ENCODE peak calls at places on chromosome 20, in four cellular contexts. T is GM12878, W is A549, R is K562. C is an unnamed sample.

GRCh38 chr20:50588034-50588736 is 78.0 kb downstream of the PTPN1 start:
- DNase-seq in T (no peak), W (peak), R (peak), C (peak)

GRCh38 chr20:34283844-34284243 is 19.3 kb downstream of the AHCY start:
- DNase-seq in T (no peak), W (no peak), R (no peak), C (no peak)

GRCh38 chr20:12371955-12372354 is 454.3 kb downstream of the BTBD3 start:
- DNase-seq in T (no peak), W (no peak), R (no peak), C (no peak)

GRCh38 chr20:63315240-63315981 is 22.4 kb downstream of the COL20A1 start:
- DNase-seq in T (no peak), W (no peak), R (no peak), C (no peak)

GRCh38 chr20:41622584-41622983 is 4.4 kb upstream of the CHD6 start:
- DNase-seq in T (no peak), W (no peak), R (no peak), C (no peak)

GRCh38 chr20:58991720-58992119 is 10.7 kb downstream of the NELFCD start:
- DNase-seq in T (no peak), W (no peak), R (no peak), C (peak)

GRCh38 chr20:41348430-41349172 is 8.0 kb downstream of the LPIN3 start:
- DNase-seq in T (no peak), W (no peak), R (no peak), C (no peak)

GRCh38 chr20:39638671-39639070 is 676.5 kb downstream of the DHX35 start:
- DNase-seq in T (no peak), W (no peak), R (no peak), C (no peak)

GRCh38 chr20:37396520-37397075 is 50.7 kb downstream of the SRC start:
- DNase-seq in T (no peak), W (no peak), R (peak), C (no peak)

GRCh38 chr20:50224553-50225255 is 34.1 kb downstream of the CEBPB start:
- DNase-seq in T (no peak), W (no peak), R (peak), C (no peak)

GRCh38 chr20:62792182-62792939 is 3.9 kb upstream of the MRGBP start:
- DNase-seq in T (no peak), W (no peak), R (no peak), C (peak)

GRCh38 chr20:41395669-41396664 is 29.3 kb upstream of the EMILIN3 start:
- DNase-seq in T (no peak), W (no peak), R (no peak), C (peak)

GRCh38 chr20:33947709-33948295 is 45.9 kb upstream of the RALY start:
- DNase-seq in T (peak), W (peak), R (peak), C (peak)

GRCh38 chr20:31712564-31713311 is 9.9 kb downstream of the BCL2L1 start:
- DNase-seq in T (no peak), W (peak), R (no peak), C (peak)

GRCh38 chr20:58700823-58701222 is 8.2 kb downstream of the NPEPL1 start:
- DNase-seq in T (no peak), W (no peak), R (no peak), C (no peak)

GRCh38 chr20:63224272-63225081 is 8.5 kb upstream of the YTHDF1 start:
- DNase-seq in T (no peak), W (peak), R (peak), C (peak)

GRCh38 chr20:63178889-63179751 is 36.8 kb downstream of the YTHDF1 start:
- DNase-seq in T (no peak), W (no peak), R (peak), C (no peak)

GRCh38 chr20:18513208-18513607 is 5.5 kb downstream of the SEC23B start:
- DNase-seq in T (no peak), W (no peak), R (no peak), C (no peak)

GRCh38 chr20:59933849-59934585 is 580 bp upstream of the SYCP2 start:
- DNase-seq in T (no peak), W (peak), R (peak), C (peak)

GRCh38 chr20:9838378-9839295 is at the start of gene PAK5:
- DNase-seq in T (no peak), W (peak), R (no peak), C (peak)

GRCh38 chr20:64073476-64074183 is 5.7 kb downstream of the RGS19 start:
- DNase-seq in T (no peak), W (no peak), R (no peak), C (no peak)

GRCh38 chr20:12728782-12729181 is 280.0 kb upstream of the SPTLC3 start:
- DNase-seq in T (no peak), W (no peak), R (no peak), C (peak)

GRCh38 chr20:50389808-50390684 is 120.1 kb upstream of the PTPN1 start:
- DNase-seq in T (no peak), W (no peak), R (no peak), C (peak)

GRCh38 chr20:58175836-58176235 is 52.6 kb downstream of the ANKRD60 start:
- DNase-seq in T (no peak), W (no peak), R (no peak), C (no peak)

GRCh38 chr20:41006126-41006935 is 22.3 kb upstream of the TOP1 start:
- DNase-seq in T (no peak), W (no peak), R (no peak), C (no peak)

GRCh38 chr20:38564680-38565079 is 16.3 kb upstream of the ADIG start:
- DNase-seq in T (no peak), W (no peak), R (no peak), C (no peak)

GRCh38 chr20:45347936-45348809 is at the start of gene SDC4:
- DNase-seq in T (no peak), W (peak), R (peak), C (no peak)

GRCh38 chr20:38132156-38132909 is 32.7 kb downstream of the TGM2 start:
- DNase-seq in T (no peak), W (no peak), R (no peak), C (no peak)

GRCh38 chr20:59604770-59605665 is 678 bp downstream of the PHACTR3 start:
- DNase-seq in T (no peak), W (no peak), R (no peak), C (no peak)

GRCh38 chr20:34771680-34772081 is 53.8 kb downstream of the NCOA6 start:
- DNase-seq in T (no peak), W (no peak), R (no peak), C (no peak)

GRCh38 chr20:36355469-36356171 is 49.5 kb downstream of the DLGAP4 start:
- DNase-seq in T (no peak), W (no peak), R (peak), C (no peak)

GRCh38 chr20:50317644-50318043 is 127.0 kb downstream of the CEBPB start:
- DNase-seq in T (no peak), W (no peak), R (no peak), C (no peak)

GRCh38 chr20:42914302-42914701 is 275.4 kb downstream of the PTPRT start:
- DNase-seq in T (no peak), W (no peak), R (no peak), C (no peak)

GRCh38 chr20:34538671-34539123 is 19.8 kb upstream of the MAP1LC3A start:
- DNase-seq in T (no peak), W (no peak), R (peak), C (peak)

GRCh38 chr20:38113401-38114325 is 51.4 kb downstream of the TGM2 start:
- DNase-seq in T (no peak), W (no peak), R (peak), C (peak)

GRCh38 chr20:10090588-10091166 is 55.9 kb downstream of the ANKEF1 start:
- DNase-seq in T (no peak), W (peak), R (peak), C (peak)

DNA sequence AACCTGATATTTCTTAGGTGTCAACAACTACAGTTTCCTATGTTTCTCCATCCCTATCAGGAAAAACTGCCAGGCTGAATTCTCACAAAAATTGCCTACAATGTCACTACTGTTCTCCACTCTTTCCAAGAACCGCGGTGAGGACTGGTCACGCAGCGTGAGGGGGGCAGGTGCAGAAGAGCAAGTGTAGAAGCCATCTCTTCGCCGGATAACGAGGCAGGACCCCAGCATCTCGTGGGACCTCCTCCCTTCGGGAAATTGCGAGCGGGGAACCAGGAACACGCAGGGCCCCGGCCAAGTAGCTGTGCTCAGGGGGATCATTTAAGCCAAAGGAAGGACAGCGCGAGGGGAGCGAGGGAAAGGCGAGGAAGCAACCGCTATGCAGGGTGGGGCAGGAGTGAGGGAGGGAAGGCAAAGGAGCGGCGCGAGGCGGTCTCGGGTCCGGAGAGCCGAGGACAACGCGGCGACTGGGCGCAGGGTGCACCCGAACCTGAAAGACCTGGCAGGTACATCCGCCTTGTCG is 593 bp downstream of the APMAP start:
- DNase-seq in T (no peak), W (peak), R (peak), C (no peak)
- TF ChIP-seq POLR2AphosphoS2 in T (no peak), W (no peak), R (no peak), C (no peak)

GRCh38 chr20:7094438-7094997 is 327.0 kb downstream of the BMP2 start:
- DNase-seq in T (no peak), W (peak), R (peak), C (peak)
- TF ChIP-seq SMC3 in T (peak), W (no peak), R (no peak), C (peak)

GRCh38 chr20:23272176-23273029 is 78.2 kb upstream of the NXT1 start:
- DNase-seq in T (no peak), W (no peak), R (no peak), C (no peak)

GRCh38 chr20:23267909-23268308 is 82.7 kb upstream of the NXT1 start:
- DNase-seq in T (no peak), W (no peak), R (no peak), C (no peak)

GRCh38 chr20:23270427-23270911 is 80.1 kb upstream of the NXT1 start:
- DNase-seq in T (no peak), W (no peak), R (no peak), C (peak)

GRCh38 chr20:23268792-23269354 is 81.7 kb upstream of the NXT1 start:
- DNase-seq in T (no peak), W (no peak), R (no peak), C (peak)

GRCh38 chr20:23269954-23270353 is 80.6 kb upstream of the NXT1 start:
- DNase-seq in T (no peak), W (no peak), R (no peak), C (no peak)
- TF ChIP-seq POLR2AphosphoS2 in T (no peak), W (no peak), R (no peak), C (no peak)

GRCh38 chr20:61744691-61745396 is 320.8 kb downstream of the TAF4 start:
- DNase-seq in T (no peak), W (no peak), R (no peak), C (no peak)

GRCh38 chr20:61743606-61744005 is 322.1 kb downstream of the TAF4 start:
- DNase-seq in T (no peak), W (no peak), R (no peak), C (no peak)

GRCh38 chr20:61739086-61739831 is 326.4 kb downstream of the TAF4 start:
- DNase-seq in T (no peak), W (no peak), R (no peak), C (no peak)

GRCh38 chr20:61739832-61740118 is 325.9 kb downstream of the TAF4 start:
- DNase-seq in T (no peak), W (no peak), R (no peak), C (no peak)

GRCh38 chr20:61742097-61742805 is 323.4 kb downstream of the TAF4 start:
- DNase-seq in T (no peak), W (no peak), R (no peak), C (no peak)
- TF ChIP-seq SMC3 in T (no peak), W (no peak), R (no peak), C (no peak)

DNA sequence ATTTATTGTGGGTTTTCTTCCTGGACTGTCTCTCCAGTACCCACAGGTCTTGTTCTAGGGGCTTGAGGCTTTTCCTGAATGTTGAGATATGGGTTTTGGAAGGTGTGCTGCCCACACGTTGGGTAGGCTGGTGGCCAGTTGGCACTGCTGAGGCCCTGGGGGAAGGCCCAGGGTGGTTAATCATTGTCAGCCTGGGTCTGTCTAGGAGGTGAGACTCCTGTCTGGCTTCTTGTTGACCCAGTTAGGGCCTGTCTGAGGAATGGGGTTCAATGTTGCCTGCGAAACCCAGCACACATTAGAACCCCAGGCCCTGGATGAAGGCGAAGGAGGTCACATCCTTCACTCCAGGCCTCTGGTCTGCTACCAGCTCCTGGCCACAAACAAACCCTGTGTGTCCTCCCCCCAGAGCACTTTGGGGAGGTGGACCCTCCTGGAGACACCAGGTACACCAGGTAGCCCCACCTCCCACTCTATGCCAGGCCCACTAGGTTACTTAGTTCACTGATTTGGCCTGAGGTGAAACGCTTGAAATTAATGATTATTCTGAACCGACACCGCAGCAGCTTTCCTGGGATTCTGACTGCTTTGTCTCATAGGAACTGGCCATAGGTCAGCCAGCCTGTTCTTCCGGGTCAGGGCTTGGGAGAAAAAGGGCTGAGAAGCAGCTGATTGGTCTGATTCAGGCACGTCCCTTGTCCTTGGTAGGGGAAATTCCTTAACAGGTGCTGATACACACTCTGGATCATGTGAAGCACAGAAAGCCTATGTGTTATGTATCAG is 15.2 kb downstream of the DNMT3B start:
- DNase-seq in T (no peak), W (no peak), R (no peak), C (peak)
- TF ChIP-seq POLR2AphosphoS2 in T (no peak), W (no peak), R (no peak), C (no peak)

GRCh38 chr20:20248620-20249200 is 119.2 kb upstream of the INSM1 start:
- DNase-seq in T (peak), W (no peak), R (no peak), C (no peak)
- TF ChIP-seq SMC3 in T (no peak), W (no peak), R (no peak), C (no peak)

DNA sequence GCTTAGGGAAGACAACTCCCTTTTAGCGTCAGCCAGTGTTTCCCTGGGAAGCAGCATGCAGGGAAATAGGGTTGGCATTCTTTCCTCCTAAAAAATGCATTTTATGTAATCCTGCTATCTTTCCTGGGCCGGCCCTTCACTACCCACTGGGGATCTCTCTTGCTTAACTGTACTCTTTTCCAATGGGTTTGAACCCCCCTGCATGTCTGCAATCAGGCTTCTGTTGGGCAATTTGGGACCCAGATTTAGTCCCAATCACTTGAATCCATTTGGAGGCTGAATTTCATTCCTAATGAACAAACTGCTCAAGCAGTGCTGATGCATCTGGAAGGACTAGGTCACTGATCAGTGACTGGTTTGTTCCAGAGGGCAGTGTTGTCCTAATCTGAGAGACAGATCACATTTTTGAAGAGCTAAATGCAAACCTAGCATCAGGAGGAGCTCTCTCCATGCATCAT is 151.9 kb downstream of the TSHZ2 start:
- DNase-seq in T (no peak), W (no peak), R (no peak), C (no peak)
- TF ChIP-seq POLR2AphosphoS2 in T (no peak), W (no peak), R (no peak), C (no peak)

GRCh38 chr20:2692036-2692885 is at the start of gene EBF4:
- DNase-seq in T (no peak), W (peak), R (peak), C (no peak)
- TF ChIP-seq SMC3 in T (no peak), W (no peak), R (no peak), C (no peak)

DNA sequence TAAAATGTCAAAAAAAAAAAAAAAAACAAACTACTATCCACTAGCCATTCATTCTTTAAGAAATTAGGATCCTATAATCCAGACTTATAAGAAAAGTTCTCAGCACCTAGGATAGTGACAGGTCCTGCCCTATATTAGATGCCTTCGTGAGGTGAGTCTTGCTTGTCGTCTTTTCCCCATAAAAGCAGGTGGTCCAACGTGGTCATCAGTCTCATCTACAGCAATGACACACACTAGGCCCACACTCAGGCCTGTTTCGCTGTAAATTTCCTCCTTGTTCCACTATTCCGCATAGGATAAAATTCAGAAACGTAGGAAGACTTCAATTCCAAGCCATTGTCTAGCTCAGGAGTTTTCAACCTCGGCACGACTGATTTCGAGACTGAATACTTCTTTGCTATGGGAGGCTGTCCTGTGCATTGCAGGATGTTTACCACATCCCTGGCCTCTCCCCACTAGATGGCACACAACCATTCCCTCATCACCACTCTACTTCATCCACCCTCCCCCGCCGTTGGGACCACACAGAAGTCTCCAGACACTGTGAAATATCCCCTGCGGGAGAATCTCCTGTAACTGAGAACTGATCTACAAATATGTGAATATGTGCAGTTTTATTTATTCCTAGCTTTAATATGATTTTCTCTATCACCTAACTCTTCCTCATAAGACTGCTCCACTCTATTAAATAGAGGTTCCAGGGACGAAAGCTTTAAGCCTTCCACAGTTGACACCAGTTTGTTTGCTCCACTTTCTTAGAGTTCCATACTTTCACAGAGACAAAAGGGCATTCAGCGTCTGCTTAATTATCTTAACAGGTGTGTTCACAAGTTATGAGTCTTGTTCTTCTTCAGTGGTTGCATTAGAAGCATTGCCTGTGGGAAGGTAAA is 346.3 kb downstream of the BMP2 start:
- DNase-seq in T (no peak), W (peak), R (no peak), C (peak)
- TF ChIP-seq POLR2AphosphoS2 in T (no peak), W (no peak), R (no peak), C (no peak)

GRCh38 chr20:47785900-47786762 is 850 bp upstream of the SULF2 start:
- DNase-seq in T (no peak), W (peak), R (peak), C (peak)
- TF ChIP-seq SMC3 in T (peak), W (peak), R (peak), C (peak)

C was measured in HepG2.